ENCODE peak calls at places on chromosomes 11 and 22, in seven cellular contexts. M is GM04504, U is NCI-H1105 treated with DMSO at 0.1 percent for 48 hours, T is ureter, F is heart left ventricle, X is hepatic stellate cell, W is RWPE1. Q is an unnamed sample.

GRCh38 chr11:122711831-122712378 is 56.4 kb downstream of the UBASH3B start:
- DNase-seq in M (no peak), U (no peak), T (no peak), F (no peak), X (no peak), W (no peak), Q (no peak)

GRCh38 chr11:30786392-30787120 is 200.4 kb upstream of the MPPED2 start:
- DNase-seq in M (peak), U (no peak), T (no peak), F (no peak), X (no peak), W (no peak), Q (peak)

GRCh38 chr11:15896026-15896425 is 460.3 kb downstream of the SOX6 start:
- DNase-seq in M (no peak), U (no peak), T (no peak), F (no peak), X (no peak), W (no peak), Q (no peak)

GRCh38 chr22:37591823-37592404 is 12.0 kb upstream of the LGALS2 start:
- DNase-seq in M (no peak), U (no peak), T (no peak), F (no peak), X (no peak), W (no peak), Q (no peak)

GRCh38 chr11:69892237-69892985 is 73.2 kb upstream of the FGF3 start:
- DNase-seq in M (no peak), U (no peak), T (no peak), F (no peak), X (no peak), W (no peak), Q (no peak)

GRCh38 chr11:61283613-61284012 is 11.5 kb downstream of the VWCE start:
- DNase-seq in M (no peak), U (no peak), T (no peak), F (no peak), X (no peak), W (no peak), Q (no peak)

GRCh38 chr11:14499178-14499559 is 442 bp downstream of the COPB1 start:
- DNase-seq in M (no peak), U (no peak), T (peak), F (peak), X (peak), W (peak), Q (peak)

GRCh38 chr11:9001736-9002135 is 2.1 kb downstream of the NRIP3 start:
- DNase-seq in M (peak), U (no peak), T (no peak), F (no peak), X (peak), W (peak), Q (peak)

GRCh38 chr11:16611395-16612233 is 126.8 kb upstream of the C11orf58 start:
- DNase-seq in M (no peak), U (peak), T (no peak), F (no peak), X (peak), W (no peak), Q (no peak)

GRCh38 chr11:59901306-59901705 is 22.7 kb downstream of the OOSP3 start:
- DNase-seq in M (no peak), U (no peak), T (no peak), F (peak), X (no peak), W (peak), Q (no peak)

GRCh38 chr11:119807841-119808240 is 78.8 kb upstream of the NECTIN1 start:
- DNase-seq in M (no peak), U (no peak), T (no peak), F (no peak), X (no peak), W (no peak), Q (no peak)